ENCODE peak calls at places on chromosomes 2 and 18, in eight cellular contexts. K is IMR-90, H is H1, W is A549, V is WTC11, B is GM12878, N is SK-N-SH, F is HepG2. O is an unnamed sample.

GRCh38 chr18:48841381-48842258 is 109.1 kb downstream of the SMAD7 start:
- DNase-seq in K (peak), H (no peak), W (no peak), V (no peak), B (no peak), N (peak), F (peak), O (peak)

GRCh38 chr2:89833116-89833779 is 1141.8 kb downstream of the RPIA start:
- DNase-seq in K (peak), H (no peak), W (peak), V (no peak), B (no peak), N (no peak), F (no peak), O (no peak)

GRCh38 chr2:121152861-121153260 is 132.1 kb downstream of the TFCP2L1 start:
- DNase-seq in K (no peak), H (no peak), W (no peak), V (no peak), B (no peak), N (no peak), F (no peak), O (no peak)

GRCh38 chr2:157843935-157844334 is 32.2 kb downstream of the ACVR1 start:
- DNase-seq in K (no peak), H (no peak), W (no peak), V (no peak), B (no peak), N (no peak), F (no peak), O (no peak)

GRCh38 chr2:226031078-226031937 is 631.8 kb downstream of the NYAP2 start:
- DNase-seq in K (peak), H (peak), W (peak), V (peak), B (no peak), N (peak), F (peak), O (no peak)

GRCh38 chr2:86787701-86788100 is 3.0 kb downstream of the CD8A start:
- DNase-seq in K (no peak), H (no peak), W (peak), V (no peak), B (no peak), N (peak), F (no peak), O (no peak)

GRCh38 chr2:116513991-116514390 is 1300.5 kb upstream of the DDX18 start:
- DNase-seq in K (no peak), H (no peak), W (no peak), V (no peak), B (no peak), N (no peak), F (no peak), O (no peak)

GRCh38 chr18:34738173-34738894 is 28.2 kb downstream of the DTNA start:
- DNase-seq in K (no peak), H (no peak), W (peak), V (no peak), B (no peak), N (no peak), F (peak), O (no peak)

GRCh38 chr2:241064008-241064801 is 37.9 kb downstream of the MTERF4 start:
- DNase-seq in K (no peak), H (peak), W (peak), V (peak), B (no peak), N (peak), F (no peak), O (no peak)

GRCh38 chr2:198873771-198874501 is 583.8 kb downstream of the SATB2 start:
- DNase-seq in K (peak), H (no peak), W (no peak), V (no peak), B (no peak), N (no peak), F (no peak), O (no peak)

GRCh38 chr2:109266998-109267854 is 138.2 kb downstream of the SH3RF3 start:
- DNase-seq in K (no peak), H (no peak), W (no peak), V (no peak), B (no peak), N (no peak), F (peak), O (no peak)

GRCh38 chr2:116988303-116988702 is 826.2 kb upstream of the DDX18 start:
- DNase-seq in K (no peak), H (no peak), W (no peak), V (no peak), B (no peak), N (no peak), F (no peak), O (no peak)

GRCh38 chr2:236862961-236863728 is 222.5 kb upstream of the COPS8 start:
- DNase-seq in K (peak), H (peak), W (no peak), V (no peak), B (peak), N (no peak), F (no peak), O (no peak)

GRCh38 chr2:237149425-237149824 is 63.7 kb downstream of the COPS8 start:
- DNase-seq in K (peak), H (no peak), W (no peak), V (no peak), B (no peak), N (no peak), F (no peak), O (no peak)

GRCh38 chr2:239944706-239945551 is 80.2 kb downstream of the NDUFA10 start:
- DNase-seq in K (peak), H (no peak), W (no peak), V (no peak), B (no peak), N (no peak), F (no peak), O (no peak)

GRCh38 chr2:217707116-217707742 is 295.6 kb downstream of the TNS1 start:
- DNase-seq in K (peak), H (no peak), W (no peak), V (no peak), B (no peak), N (no peak), F (no peak), O (no peak)

GRCh38 chr2:63055510-63056308 is 5.1 kb downstream of the OTX1 start:
- DNase-seq in K (no peak), H (peak), W (no peak), V (peak), B (no peak), N (peak), F (no peak), O (no peak)

GRCh38 chr2:237280937-237281336 is 133.0 kb downstream of the COL6A3 start:
- DNase-seq in K (peak), H (no peak), W (no peak), V (no peak), B (no peak), N (no peak), F (no peak), O (no peak)

GRCh38 chr2:69946351-69947077 is 14.9 kb downstream of the ASPRV1 start:
- DNase-seq in K (peak), H (no peak), W (peak), V (no peak), B (peak), N (no peak), F (peak), O (no peak)

GRCh38 chr2:152241956-152242355 is 66.4 kb upstream of the STAM2 start:
- DNase-seq in K (no peak), H (no peak), W (no peak), V (no peak), B (no peak), N (no peak), F (no peak), O (no peak)

GRCh38 chr2:152245653-152246052 is 70.1 kb upstream of the STAM2 start:
- DNase-seq in K (no peak), H (no peak), W (no peak), V (no peak), B (no peak), N (no peak), F (no peak), O (no peak)

GRCh38 chr2:152243723-152244122 is 68.2 kb upstream of the STAM2 start:
- DNase-seq in K (no peak), H (no peak), W (no peak), V (no peak), B (no peak), N (no peak), F (peak), O (no peak)

GRCh38 chr2:152242787-152243472 is 67.4 kb upstream of the STAM2 start:
- DNase-seq in K (no peak), H (no peak), W (no peak), V (no peak), B (no peak), N (no peak), F (peak), O (no peak)

GRCh38 chr2:152244241-152244640 is 68.7 kb upstream of the STAM2 start:
- DNase-seq in K (no peak), H (no peak), W (no peak), V (no peak), B (no peak), N (no peak), F (no peak), O (no peak)
- TF ChIP-seq USF2 in K (no peak), H (no peak), W (no peak), V (no peak), B (no peak), N (no peak), F (no peak), O (no peak)

GRCh38 chr18:74331404-74331803 is 15.8 kb downstream of the C18orf63 start:
- DNase-seq in K (peak), H (no peak), W (peak), V (no peak), B (no peak), N (peak), F (peak), O (peak)
- TF ChIP-seq USF2 in K (no peak), H (no peak), W (no peak), V (no peak), B (no peak), N (no peak), F (no peak), O (no peak)

GRCh38 chr2:129661942-129662341 is 317.5 kb upstream of the RAB6C start:
- DNase-seq in K (no peak), H (no peak), W (no peak), V (no peak), B (no peak), N (no peak), F (no peak), O (no peak)
- TF ChIP-seq USF2 in K (no peak), H (no peak), W (no peak), V (no peak), B (no peak), N (no peak), F (no peak), O (no peak)

DNA sequence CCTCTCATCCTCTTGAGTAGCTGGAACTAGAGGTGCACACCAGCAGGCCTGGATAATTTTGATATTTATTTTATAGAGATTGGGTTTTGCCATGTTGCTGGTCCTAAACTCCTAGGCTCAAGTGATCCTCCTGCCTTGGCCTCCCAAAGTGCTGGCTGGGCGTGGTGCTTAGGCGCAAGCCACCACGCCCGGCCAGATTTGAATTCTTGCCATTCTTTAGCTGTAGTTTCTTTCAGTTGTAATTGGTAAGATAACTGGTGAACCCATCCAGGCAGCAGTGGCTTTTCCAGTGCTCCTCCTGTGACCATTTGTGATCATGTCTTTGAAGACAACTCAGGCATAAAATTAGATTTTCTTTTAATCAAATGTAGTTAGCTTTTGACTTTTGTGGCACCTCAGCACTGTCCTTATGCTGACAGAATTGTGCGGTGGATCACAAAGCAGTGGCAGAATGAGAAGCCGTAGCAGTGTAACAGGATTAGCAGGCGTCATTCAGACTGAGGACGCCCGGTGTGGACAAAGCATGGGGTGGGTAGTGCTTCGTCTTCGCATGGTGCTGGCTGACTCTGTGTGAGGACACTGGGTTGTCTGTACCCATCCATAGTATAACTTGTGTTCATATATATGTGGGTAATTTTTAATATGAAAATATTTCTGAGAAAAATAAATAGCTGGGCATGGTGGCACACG is 30.0 kb upstream of the TOGARAM2 start:
- DNase-seq in K (no peak), H (no peak), W (peak), V (no peak), B (no peak), N (no peak), F (no peak), O (no peak)
- TF ChIP-seq USF2 in K (no peak), H (no peak), W (no peak), V (no peak), B (no peak), N (no peak), F (no peak), O (no peak)

DNA sequence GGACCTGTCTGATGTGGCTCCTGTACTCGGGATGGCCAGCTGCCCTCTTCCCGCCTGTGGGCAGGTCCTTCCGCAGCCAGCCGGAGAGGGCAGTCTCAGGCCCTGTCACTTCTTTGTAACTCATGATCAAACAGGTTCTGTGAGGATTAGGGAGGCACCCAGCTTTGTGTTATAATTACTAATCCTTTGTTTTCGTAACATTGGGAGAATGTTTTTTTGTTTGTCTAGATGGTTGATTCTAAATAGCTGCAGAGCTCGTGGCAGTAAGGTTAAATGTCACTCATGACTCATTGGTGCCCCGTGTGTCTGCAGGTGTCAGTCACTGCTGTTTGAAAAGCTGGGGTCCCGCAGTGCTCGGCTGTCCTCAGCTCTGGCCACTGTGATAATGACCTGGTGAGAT is 172.6 kb downstream of the VAPA start:
- DNase-seq in K (no peak), H (no peak), W (no peak), V (no peak), B (no peak), N (no peak), F (no peak), O (no peak)
- TF ChIP-seq USF2 in K (no peak), H (no peak), W (no peak), V (no peak), B (no peak), N (no peak), F (no peak), O (no peak)

GRCh38 chr2:72043985-72044384 is 103.7 kb downstream of the CYP26B1 start:
- DNase-seq in K (no peak), H (no peak), W (no peak), V (no peak), B (no peak), N (no peak), F (no peak), O (no peak)

GRCh38 chr2:72040629-72041403 is 106.8 kb downstream of the CYP26B1 start:
- DNase-seq in K (no peak), H (no peak), W (no peak), V (no peak), B (no peak), N (no peak), F (no peak), O (no peak)

GRCh38 chr2:72037322-72037721 is 110.3 kb downstream of the CYP26B1 start:
- DNase-seq in K (no peak), H (no peak), W (no peak), V (no peak), B (no peak), N (no peak), F (no peak), O (no peak)

GRCh38 chr2:72038524-72038923 is 109.1 kb downstream of the CYP26B1 start:
- DNase-seq in K (no peak), H (no peak), W (no peak), V (no peak), B (no peak), N (no peak), F (no peak), O (no peak)

GRCh38 chr2:72041638-72042111 is 106.0 kb downstream of the CYP26B1 start:
- DNase-seq in K (no peak), H (no peak), W (no peak), V (no peak), B (no peak), N (no peak), F (no peak), O (no peak)
- TF ChIP-seq USF2 in K (no peak), H (no peak), W (no peak), V (no peak), B (no peak), N (no peak), F (no peak), O (no peak)

GRCh38 chr18:23900979-23901378 is 113.6 kb upstream of the TTC39C start:
- DNase-seq in K (no peak), H (no peak), W (no peak), V (peak), B (no peak), N (no peak), F (no peak), O (no peak)
- TF ChIP-seq USF2 in K (no peak), H (no peak), W (no peak), V (no peak), B (no peak), N (no peak), F (no peak), O (no peak)

GRCh38 chr2:212845941-212846340 is 305.5 kb downstream of the IKZF2 start:
- DNase-seq in K (peak), H (no peak), W (no peak), V (no peak), B (no peak), N (no peak), F (no peak), O (no peak)

GRCh38 chr2:212841426-212841825 is 302.8 kb upstream of the ERBB4 start:
- DNase-seq in K (no peak), H (no peak), W (no peak), V (no peak), B (no peak), N (no peak), F (no peak), O (no peak)

GRCh38 chr2:212842544-212843185 is 304.1 kb upstream of the ERBB4 start:
- DNase-seq in K (peak), H (no peak), W (no peak), V (no peak), B (no peak), N (no peak), F (no peak), O (no peak)

DNA sequence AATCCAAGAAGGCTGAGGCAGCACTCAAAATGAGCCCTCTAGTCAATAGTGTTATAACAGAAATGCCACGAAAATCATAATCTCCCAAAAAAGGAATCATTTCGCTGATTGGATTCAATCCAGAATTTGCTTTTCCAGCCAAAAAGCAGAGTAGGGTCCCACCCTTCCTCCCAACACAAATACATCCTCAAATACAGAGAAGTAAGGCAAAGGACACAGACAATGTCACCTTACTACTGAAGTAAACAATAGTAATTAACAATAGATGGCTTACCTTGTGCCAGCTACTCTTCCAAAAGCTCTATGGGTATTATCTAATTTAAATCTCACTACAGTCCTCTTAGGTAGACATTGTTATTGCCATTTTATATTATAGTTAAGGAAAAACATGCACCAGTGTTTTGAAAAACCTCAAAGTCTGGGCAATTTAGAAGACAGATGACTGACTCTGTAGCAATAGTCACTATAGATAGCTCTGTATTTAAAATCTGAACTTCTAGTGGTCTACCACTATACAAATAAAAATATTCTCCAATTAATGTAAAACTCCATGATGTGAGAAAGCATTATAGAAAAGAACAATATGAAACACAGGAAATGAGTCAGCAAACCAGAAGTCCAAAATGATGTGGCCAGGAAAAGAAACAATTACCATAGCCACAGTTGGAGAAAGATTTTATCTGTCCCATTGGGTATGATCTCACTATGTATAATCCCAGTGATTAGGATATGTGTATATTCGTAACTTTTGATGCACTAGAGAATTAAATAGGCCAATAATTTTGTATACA is 305.0 kb upstream of the ERBB4 start:
- DNase-seq in K (peak), H (no peak), W (no peak), V (no peak), B (no peak), N (no peak), F (no peak), O (no peak)
- TF ChIP-seq USF2 in K (no peak), H (no peak), W (no peak), V (no peak), B (no peak), N (no peak), F (no peak), O (no peak)

GRCh38 chr2:238869293-238870124 is 21.6 kb downstream of the TWIST2 start:
- DNase-seq in K (peak), H (no peak), W (peak), V (no peak), B (no peak), N (no peak), F (peak), O (no peak)
- TF ChIP-seq USF2 in K (no peak), H (no peak), W (no peak), V (no peak), B (no peak), N (no peak), F (no peak), O (no peak)

O was measured in K562.